ENCODE peak calls at places on chromosomes 6 and 20, in eight cellular contexts. O, E, K, R, D, H, L and P are unnamed samples.
A peak's percentile ranks its signal among the peaks of the same experiment; 100 is the strongest.

GRCh38 chr6:127117979-127118504 is 429 bp upstream of the RSPO3 start:
- DNase-seq in O (peak; percentile 10), E (no peak), K (no peak), R (no peak), D (no peak), H (no peak), L (peak; percentile 30), P (no peak)

GRCh38 chr20:62489186-62489939 is 13.6 kb upstream of the GATA5 start:
- DNase-seq in O (peak; percentile 30), E (no peak), K (no peak), R (peak; percentile 78), D (no peak), H (no peak), L (no peak), P (no peak)

GRCh38 chr20:34952676-34953075 is 2.9 kb downstream of the GSS start:
- DNase-seq in O (no peak), E (no peak), K (no peak), R (peak; percentile 80), D (no peak), H (no peak), L (no peak), P (no peak)

GRCh38 chr20:20237093-20237959 is 130.6 kb upstream of the INSM1 start:
- DNase-seq in O (peak; percentile 21), E (peak; percentile 74), K (no peak), R (peak; percentile 50), D (no peak), H (peak; percentile 16), L (no peak), P (peak; percentile 31)

GRCh38 chr6:84449220-84449619 is 221.8 kb upstream of the CEP162 start:
- DNase-seq in O (no peak), E (no peak), K (no peak), R (no peak), D (no peak), H (no peak), L (no peak), P (no peak)

GRCh38 chr6:128461517-128461916 is 58.9 kb downstream of the PTPRK start:
- DNase-seq in O (no peak), E (no peak), K (no peak), R (no peak), D (no peak), H (no peak), L (no peak), P (no peak)

GRCh38 chr6:98974309-98974708 is 26.6 kb upstream of the FBXL4 start:
- DNase-seq in O (no peak), E (no peak), K (no peak), R (no peak), D (no peak), H (no peak), L (no peak), P (no peak)

GRCh38 chr6:45305546-45305945 is 22.6 kb upstream of the RUNX2 start:
- DNase-seq in O (peak; percentile 16), E (no peak), K (no peak), R (no peak), D (no peak), H (no peak), L (no peak), P (no peak)

GRCh38 chr6:2952557-2953095 is 18.7 kb downstream of the SERPINB6 start:
- DNase-seq in O (peak; percentile 76), E (peak; percentile 70), K (peak; percentile 33), R (peak; percentile 93), D (no peak), H (peak; percentile 32), L (peak; percentile 86), P (peak; percentile 56)

GRCh38 chr6:3320238-3320637 is 61.5 kb downstream of the PSMG4 start:
- DNase-seq in O (no peak), E (no peak), K (no peak), R (no peak), D (no peak), H (no peak), L (no peak), P (no peak)

GRCh38 chr20:63333241-63333836 is 27.8 kb downstream of the CHRNA4 start:
- DNase-seq in O (no peak), E (no peak), K (no peak), R (peak; percentile 12), D (no peak), H (no peak), L (no peak), P (no peak)

GRCh38 chr6:168607272-168608112 is 166.5 kb downstream of the SMOC2 start:
- DNase-seq in O (no peak), E (no peak), K (no peak), R (no peak), D (no peak), H (no peak), L (peak; percentile 78), P (no peak)

GRCh38 chr6:54718541-54719023 is 128.0 kb upstream of the FAM83B start:
- DNase-seq in O (no peak), E (no peak), K (no peak), R (no peak), D (no peak), H (no peak), L (no peak), P (no peak)

GRCh38 chr6:90459225-90459758 is 127.6 kb downstream of the MAP3K7 start:
- DNase-seq in O (no peak), E (no peak), K (no peak), R (no peak), D (no peak), H (no peak), L (no peak), P (no peak)

GRCh38 chr6:152301806-152302568 is 335.2 kb downstream of the SYNE1 start:
- DNase-seq in O (peak; percentile 91), E (peak; percentile 85), K (peak; percentile 80), R (peak; percentile 82), D (peak; percentile 73), H (peak; percentile 88), L (peak; percentile 89), P (peak; percentile 62)

GRCh38 chr20:22698443-22698842 is 114.1 kb upstream of the FOXA2 start:
- DNase-seq in O (peak; percentile 77), E (no peak), K (no peak), R (no peak), D (no peak), H (no peak), L (no peak), P (no peak)

GRCh38 chr6:63348836-63349235 is 29.1 kb upstream of the LGSN start:
- DNase-seq in O (no peak), E (no peak), K (no peak), R (peak; percentile 38), D (no peak), H (no peak), L (no peak), P (no peak)

GRCh38 chr20:5657190-5657872 is 92.9 kb upstream of the SHLD1 start:
- DNase-seq in O (peak; percentile 97), E (no peak), K (no peak), R (peak; percentile 98), D (peak; percentile 22), H (no peak), L (peak; percentile 52), P (no peak)

GRCh38 chr6:97203343-97203742 is 79.7 kb downstream of the MMS22L start:
- DNase-seq in O (no peak), E (no peak), K (no peak), R (no peak), D (no peak), H (no peak), L (no peak), P (no peak)

GRCh38 chr6:52574709-52575489 is 2.0 kb downstream of the TRAM2 start:
- DNase-seq in O (peak; percentile 52), E (peak; percentile 34), K (no peak), R (no peak), D (no peak), H (peak; percentile 69), L (peak; percentile 57), P (no peak)

GRCh38 chr6:42021847-42022754 is 28.2 kb upstream of the TAF8 start:
- DNase-seq in O (no peak), E (peak; percentile 90), K (peak; percentile 48), R (no peak), D (no peak), H (peak; percentile 76), L (no peak), P (no peak)

GRCh38 chr6:165511807-165512206 is 151.2 kb downstream of the PDE10A start:
- DNase-seq in O (no peak), E (no peak), K (no peak), R (no peak), D (no peak), H (no peak), L (no peak), P (no peak)

GRCh38 chr6:158607411-158608170 is 37.0 kb downstream of the DYNLT1 start:
- DNase-seq in O (peak; percentile 57), E (no peak), K (no peak), R (no peak), D (no peak), H (no peak), L (no peak), P (no peak)

GRCh38 chr6:113182370-113183141 is 674.6 kb upstream of the MARCKS start:
- DNase-seq in O (peak; percentile 83), E (no peak), K (no peak), R (peak; percentile 66), D (no peak), H (no peak), L (no peak), P (peak; percentile 4)

GRCh38 chr6:99822741-99823512 is 171.1 kb downstream of the MCHR2 start:
- DNase-seq in O (peak; percentile 58), E (peak; percentile 10), K (no peak), R (peak; percentile 69), D (no peak), H (peak; percentile 21), L (no peak), P (peak; percentile 44)

GRCh38 chr20:53776858-53777257 is 183.2 kb upstream of the ZNF217 start:
- DNase-seq in O (no peak), E (no peak), K (no peak), R (no peak), D (no peak), H (no peak), L (no peak), P (no peak)

GRCh38 chr20:49697071-49697470 is 16.6 kb downstream of the B4GALT5 start:
- DNase-seq in O (no peak), E (no peak), K (no peak), R (peak; percentile 52), D (no peak), H (no peak), L (no peak), P (no peak)

GRCh38 chr6:26401987-26402658 is at the start of gene BTN3A1:
- DNase-seq in O (peak; percentile 81), E (peak; percentile 64), K (peak; percentile 35), R (peak; percentile 75), D (peak; percentile 63), H (peak; percentile 80), L (peak; percentile 80), P (peak; percentile 54)

GRCh38 chr6:13669476-13669875 is 42.2 kb downstream of the RANBP9 start:
- DNase-seq in O (no peak), E (no peak), K (no peak), R (no peak), D (no peak), H (no peak), L (no peak), P (no peak)

GRCh38 chr6:35552285-35552917 is 39.7 kb upstream of the TULP1 start:
- DNase-seq in O (peak; percentile 47), E (peak; percentile 33), K (peak; percentile 46), R (peak; percentile 32), D (no peak), H (peak; percentile 56), L (peak; percentile 51), P (no peak)